ENCODE peak calls at places on chromosome 10, in nine cellular contexts. N is spleen, H is HepG2, C is H1, K is K562, E is GM23338, Z is Panc1, W is stomach, G is GM12878. Q is an unnamed sample. For H3K4me1, the result is how much of the 10 kb centered on the place peaks cover.

GRCh38 chr10:103637855-103638561 is 144.5 kb downstream of the NEURL1 start:
- DNase-seq in G (no peak), K (no peak), W (peak), H (no peak), E (no peak), Z (no peak), C (no peak), N (no peak), Q (no peak)

GRCh38 chr10:119409385-119409784 is 133.1 kb downstream of the RGS10 start:
- DNase-seq in W (no peak), C (no peak), K (no peak), G (no peak), E (no peak), N (no peak), H (no peak), Z (no peak), Q (no peak)

GRCh38 chr10:14327535-14327934 is 3.2 kb downstream of the FRMD4A start:
- DNase-seq in K (no peak), G (no peak), H (no peak), E (no peak), W (no peak), C (no peak), N (no peak), Z (no peak), Q (no peak)

GRCh38 chr10:88813200-88813599 is 10.7 kb downstream of the LIPM start:
- DNase-seq in H (no peak), E (no peak), G (no peak), W (no peak), N (no peak), Z (no peak), K (no peak), C (no peak), Q (no peak)

GRCh38 chr10:28089467-28089866 is 90.6 kb upstream of the ODAD2 start:
- DNase-seq in N (no peak), E (no peak), G (no peak), Z (no peak), W (no peak), K (no peak), C (no peak), H (no peak), Q (no peak)

GRCh38 chr10:47311193-47311899 is 10.9 kb upstream of the GDF2 start:
- DNase-seq in N (peak), Z (no peak), H (no peak), W (peak), G (no peak), E (no peak), K (peak), C (no peak), Q (no peak)

GRCh38 chr10:84337199-84337598 is 8.8 kb downstream of the CCSER2 start:
- DNase-seq in N (no peak), G (no peak), Z (no peak), H (no peak), C (no peak), W (no peak), E (no peak), K (no peak), Q (no peak)

GRCh38 chr10:21279217-21279575 is 246.3 kb downstream of the SKIDA1 start:
- DNase-seq in H (no peak), N (no peak), W (no peak), Z (no peak), E (no peak), G (no peak), K (no peak), C (no peak), Q (no peak)

GRCh38 chr10:21406595-21407218 is 118.8 kb downstream of the SKIDA1 start:
- DNase-seq in W (no peak), H (no peak), N (no peak), C (no peak), E (no peak), K (peak), G (no peak), Z (no peak), Q (no peak)

GRCh38 chr10:124040454-124040853 is 52.9 kb downstream of the CHST15 start:
- DNase-seq in Z (no peak), E (no peak), N (peak), H (no peak), G (no peak), W (no peak), K (no peak), C (no peak), Q (no peak)

GRCh38 chr10:93245772-93246171 is 172.1 kb downstream of the CYP26A1 start:
- DNase-seq in C (no peak), W (no peak), G (no peak), N (no peak), K (no peak), H (no peak), E (no peak), Z (no peak), Q (no peak)

GRCh38 chr10:90732581-90732980 is 125.3 kb downstream of the HTR7 start:
- DNase-seq in K (no peak), H (no peak), E (no peak), C (no peak), W (no peak), Z (no peak), N (no peak), G (peak), Q (no peak)

GRCh38 chr10:106189254-106189653 is 975.3 kb downstream of the SORCS1 start:
- DNase-seq in E (peak), C (peak), Z (peak), W (peak), N (no peak), H (peak), K (no peak), G (no peak), Q (no peak)

GRCh38 chr10:4280481-4281206 is 495.6 kb upstream of the KLF6 start:
- DNase-seq in H (no peak), E (no peak), W (no peak), N (no peak), Z (no peak), K (no peak), C (no peak), G (no peak), Q (no peak)

GRCh38 chr10:71713135-71714040 is 6.2 kb downstream of the C10orf105 start:
- DNase-seq in C (no peak), N (peak), H (no peak), W (peak), G (no peak), K (peak), E (peak), Z (no peak), Q (no peak)
- TF ChIP-seq POLR2AphosphoS5 in C (no peak), N (peak), H (no peak), W (no peak), G (no peak), K (no peak), E (no peak), Z (no peak), Q (no peak)

GRCh38 chr10:110419265-110419664 is 78.4 kb upstream of the DUSP5 start:
- DNase-seq in N (no peak), E (no peak), H (no peak), W (no peak), K (no peak), Z (no peak), C (no peak), G (no peak), Q (no peak)
- H3K4me1 ChIP-seq in N (half or more), E (under half), H (under half), W (under half), K (under half), Z (under half), C (under half), G (half or more), Q (under half)

GRCh38 chr10:46265981-46266505 is 20.8 kb upstream of the ANTXRL start:
- DNase-seq in G (no peak), C (peak), W (peak), Z (no peak), H (no peak), E (no peak), N (peak), K (no peak), Q (peak)
- TF ChIP-seq POLR2AphosphoS5 in G (no peak), C (no peak), W (no peak), Z (no peak), H (no peak), E (no peak), N (no peak), K (no peak), Q (no peak)

GRCh38 chr10:79148452-79149344 is 79.9 kb downstream of the ZMIZ1 start:
- DNase-seq in N (peak), K (peak), W (peak), H (no peak), E (no peak), G (no peak), Z (no peak), C (no peak), Q (no peak)
- H3K4me1 ChIP-seq in N (half or more), K (half or more), W (half or more), H (half or more), E (under half), G (under half), Z (under half), C (under half), Q (half or more)

GRCh38 chr10:127922675-127923366 is 15.9 kb downstream of the PTPRE start:
- DNase-seq in H (peak), Z (peak), W (peak), K (no peak), C (no peak), G (no peak), N (no peak), E (no peak), Q (no peak)
- TF ChIP-seq POLR2AphosphoS5 in H (no peak), Z (no peak), W (peak), K (no peak), C (no peak), G (no peak), N (no peak), E (no peak), Q (no peak)

DNA sequence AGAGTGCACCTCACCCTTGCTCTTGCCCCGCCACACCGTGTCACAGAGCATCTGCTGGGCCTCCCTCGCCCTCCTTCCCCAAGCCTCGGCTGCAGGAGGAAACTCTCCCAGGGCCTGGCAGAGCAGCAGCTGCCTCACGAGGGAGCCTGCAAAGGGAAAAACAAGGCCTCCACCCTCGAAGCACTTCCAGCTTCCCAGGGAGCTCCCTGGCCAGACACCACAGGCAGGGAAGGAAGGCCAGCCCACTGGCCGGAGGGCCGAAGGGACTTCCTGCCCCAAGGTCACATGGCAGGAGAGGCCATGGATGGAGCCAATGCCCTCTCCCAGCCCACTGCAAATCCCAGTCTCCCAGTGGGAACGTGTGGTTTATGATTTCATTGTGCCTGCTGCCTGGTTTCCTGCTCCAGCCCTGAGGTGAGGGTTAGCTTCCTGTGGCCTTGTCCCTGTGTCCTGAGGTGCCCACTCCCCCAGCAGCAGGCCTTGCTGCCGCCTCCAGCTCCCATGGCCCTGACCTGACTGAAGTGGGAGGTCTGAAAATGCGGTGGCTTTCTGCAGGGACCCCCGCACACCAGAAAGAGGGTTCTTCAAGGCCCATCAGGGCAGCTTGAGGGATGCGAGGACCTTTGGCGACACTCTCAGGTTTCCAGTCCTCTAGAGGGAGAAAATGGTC is 100.5 kb upstream of the PPIF start:
- DNase-seq in E (no peak), G (no peak), K (no peak), H (no peak), W (no peak), C (no peak), N (no peak), Z (no peak), Q (no peak)
- H3K4me1 ChIP-seq in E (under half), G (half or more), K (under half), H (under half), W (half or more), C (under half), N (half or more), Z (under half), Q (half or more)

GRCh38 chr10:128066954-128067382 is 59.3 kb downstream of the MKI67 start:
- DNase-seq in C (no peak), K (no peak), Z (no peak), G (no peak), W (no peak), N (peak), H (no peak), E (no peak), Q (no peak)
- TF ChIP-seq POLR2AphosphoS5 in C (no peak), K (no peak), Z (no peak), G (no peak), W (no peak), N (peak), H (no peak), E (no peak), Q (no peak)

GRCh38 chr10:7383442-7383841 is 27.4 kb downstream of the SFMBT2 start:
- DNase-seq in C (no peak), G (no peak), Z (no peak), H (no peak), N (no peak), E (no peak), K (no peak), W (no peak), Q (no peak)
- H3K4me1 ChIP-seq in C (under half), G (under half), Z (under half), H (under half), N (under half), E (under half), K (under half), W (under half), Q (under half)

GRCh38 chr10:70773965-70774809 is 11.0 kb downstream of the TBATA start:
- DNase-seq in E (no peak), N (peak), Z (no peak), H (no peak), C (peak), W (peak), G (no peak), K (no peak), Q (peak)
- TF ChIP-seq POLR2AphosphoS5 in E (no peak), N (no peak), Z (no peak), H (no peak), C (no peak), W (no peak), G (no peak), K (no peak), Q (no peak)

GRCh38 chr10:95530021-95530420 is 31.1 kb downstream of the SORBS1 start:
- DNase-seq in W (no peak), N (no peak), K (no peak), Z (no peak), H (no peak), E (no peak), C (no peak), G (no peak), Q (no peak)

GRCh38 chr10:95531994-95532399 is 29.2 kb downstream of the SORBS1 start:
- DNase-seq in K (peak), C (no peak), H (no peak), N (no peak), W (no peak), Z (no peak), E (no peak), G (no peak), Q (no peak)

GRCh38 chr10:95530561-95530960 is 30.6 kb downstream of the SORBS1 start:
- DNase-seq in C (no peak), Z (no peak), W (no peak), K (no peak), G (no peak), N (no peak), E (no peak), H (no peak), Q (no peak)

GRCh38 chr10:95532536-95532935 is 28.6 kb downstream of the SORBS1 start:
- DNase-seq in W (no peak), E (no peak), C (no peak), N (no peak), Z (no peak), K (no peak), G (no peak), H (no peak), Q (no peak)

DNA sequence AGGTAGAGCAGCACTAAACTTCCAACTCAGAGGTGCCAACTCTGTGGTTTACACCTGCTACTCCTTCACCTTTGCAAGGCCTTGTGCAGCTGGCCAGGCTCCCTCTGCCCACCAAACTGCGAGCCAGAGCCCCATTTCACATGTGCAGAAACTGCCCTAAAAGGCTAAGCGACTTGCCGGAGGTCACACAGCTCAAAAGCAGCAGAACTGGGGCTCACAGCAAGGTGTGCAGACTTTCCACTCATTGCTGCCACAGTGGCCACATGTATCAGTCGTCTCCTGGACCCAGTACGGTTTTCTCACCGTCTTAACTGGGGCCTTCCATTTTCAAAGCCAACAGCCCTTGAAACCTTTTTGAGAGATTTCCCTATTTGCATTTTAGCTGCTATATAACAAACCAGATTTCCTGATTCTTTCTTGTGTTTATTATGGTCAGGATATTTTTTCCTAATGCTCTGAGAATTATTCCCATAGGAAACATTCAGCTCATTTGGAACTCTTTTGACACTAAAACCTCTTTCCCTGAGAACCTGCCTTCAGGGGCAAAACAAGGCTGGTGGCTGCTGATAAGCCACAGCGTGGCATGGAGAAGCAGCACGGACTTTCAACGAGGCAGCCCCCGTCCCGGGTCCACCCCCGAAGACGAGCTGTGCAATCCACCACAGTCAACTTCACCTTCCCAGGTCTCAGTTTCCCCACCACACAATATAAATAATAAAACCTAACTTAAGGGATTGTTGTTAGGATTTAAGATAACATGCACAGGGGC is 29.9 kb downstream of the SORBS1 start:
- DNase-seq in Z (no peak), G (no peak), C (no peak), W (no peak), E (no peak), K (peak), N (no peak), H (no peak), Q (no peak)
- H3K4me1 ChIP-seq in Z (under half), G (under half), C (under half), W (half or more), E (under half), K (half or more), N (under half), H (half or more), Q (under half)